ENCODE peak calls at places on chromosomes 5 and 9, in ten cellular contexts. C, V, Y, Q, W, O, U, J, S and P are unnamed samples.

GRCh38 chr9:88364706-88365105 is 23.5 kb upstream of the SPIN1 start:
- DNase-seq in U (no peak), Y (no peak), S (no peak), Q (no peak), V (no peak), O (no peak), C (peak), J (no peak), W (no peak), P (no peak)

GRCh38 chr9:34446468-34446891 is 11.9 kb downstream of the FAM219A start:
- DNase-seq in O (no peak), J (no peak), Y (no peak), C (no peak), S (no peak), U (no peak), Q (no peak), V (no peak), W (no peak), P (no peak)

GRCh38 chr9:101388507-101388993 is 3.7 kb upstream of the BAAT start:
- DNase-seq in C (no peak), W (peak), V (no peak), O (no peak), Q (no peak), J (no peak), Y (no peak), U (no peak), S (no peak), P (no peak)

GRCh38 chr5:167688331-167688730 is 603.1 kb upstream of the WWC1 start:
- DNase-seq in U (no peak), W (no peak), V (no peak), O (no peak), Q (no peak), C (no peak), Y (peak), S (no peak), J (no peak), P (no peak)

GRCh38 chr5:10762178-10762775 is 1.2 kb upstream of the DAP start:
- DNase-seq in U (no peak), J (no peak), Q (peak), W (peak), V (no peak), S (no peak), O (peak), C (peak), Y (no peak), P (peak)

GRCh38 chr5:122458278-122458872 is 146.3 kb downstream of the SNCAIP start:
- DNase-seq in V (peak), O (no peak), C (no peak), J (no peak), Q (no peak), Y (peak), U (no peak), W (peak), S (no peak), P (peak)

GRCh38 chr5:136998864-136999263 is 500.3 kb downstream of the SPOCK1 start:
- DNase-seq in W (no peak), V (no peak), J (no peak), Y (no peak), S (no peak), C (no peak), Q (no peak), U (no peak), O (no peak), P (no peak)

GRCh38 chr5:73444499-73445432 is 3.8 kb downstream of the FOXD1 start:
- DNase-seq in U (no peak), W (no peak), O (no peak), V (no peak), Y (no peak), S (no peak), C (no peak), Q (peak), J (no peak), P (no peak)

GRCh38 chr5:83472213-83472507 is 616 bp downstream of the VCAN start:
- DNase-seq in Q (no peak), J (no peak), U (no peak), O (no peak), V (no peak), W (peak), C (no peak), Y (peak), S (no peak), P (no peak)

GRCh38 chr9:120385606-120386389 is 194.2 kb downstream of the CDK5RAP2 start:
- DNase-seq in S (no peak), Y (no peak), C (no peak), Q (no peak), U (no peak), O (no peak), W (no peak), V (no peak), J (no peak), P (peak)

GRCh38 chr9:15295761-15296405 is 11.1 kb downstream of the TTC39B start:
- DNase-seq in C (peak), U (no peak), S (no peak), Y (peak), O (no peak), V (peak), J (no peak), W (no peak), Q (no peak), P (peak)

GRCh38 chr9:23702311-23702922 is 123.6 kb downstream of the ELAVL2 start:
- DNase-seq in J (no peak), S (no peak), U (no peak), C (no peak), W (peak), Q (no peak), V (no peak), Y (no peak), O (no peak), P (no peak)

GRCh38 chr9:99693888-99694287 is 127.8 kb upstream of the NR4A3 start:
- DNase-seq in Q (no peak), Y (peak), O (no peak), S (no peak), J (no peak), U (no peak), V (no peak), W (no peak), C (no peak), P (no peak)

GRCh38 chr5:172733179-172733973 is 37.6 kb downstream of the DUSP1 start:
- DNase-seq in Y (peak), J (peak), Q (peak), U (peak), S (peak), O (peak), C (peak), W (no peak), V (no peak), P (peak)

DNA sequence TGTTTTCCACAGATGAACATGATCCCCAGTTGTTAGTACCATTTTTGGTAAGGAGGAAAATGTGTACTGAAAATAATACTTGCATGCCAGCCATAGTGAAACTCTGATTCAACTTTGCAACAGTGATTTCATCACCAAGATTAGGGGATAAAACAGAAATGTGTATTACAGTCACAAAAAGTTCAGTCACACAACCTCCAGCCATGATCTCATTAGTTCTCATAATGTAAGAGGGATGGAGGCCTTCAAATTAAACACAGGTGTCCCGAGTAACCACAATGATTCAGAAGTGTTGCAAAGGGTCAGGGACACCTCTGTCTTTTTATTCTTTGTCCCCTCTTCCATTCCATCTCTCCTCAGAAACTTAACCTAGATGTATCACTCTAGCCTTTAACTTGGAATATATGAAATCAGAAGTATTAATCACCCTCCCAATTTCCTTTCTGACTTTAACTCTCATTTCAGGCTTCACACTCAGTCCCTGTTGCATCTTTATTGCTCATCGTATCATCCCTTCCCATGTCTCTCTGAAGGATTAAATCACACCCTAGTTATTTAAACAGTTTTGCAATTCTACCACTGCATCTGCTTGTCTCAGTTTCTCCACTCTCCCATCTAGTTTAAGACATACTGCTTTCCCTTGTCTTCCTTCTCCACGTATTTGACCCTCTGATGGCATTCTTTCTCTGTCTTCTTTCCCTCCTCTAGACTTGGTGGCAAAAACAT is 291.2 kb downstream of the ADAMTS6 start:
- DNase-seq in Y (peak), C (no peak), O (no peak), S (peak), V (no peak), W (peak), U (peak), J (no peak), Q (no peak), P (no peak)
- TF ChIP-seq CTCF in Y (no peak), C (no peak), O (no peak), S (no peak), V (no peak), W (no peak), U (no peak), J (no peak), Q (no peak), P (no peak)

DNA sequence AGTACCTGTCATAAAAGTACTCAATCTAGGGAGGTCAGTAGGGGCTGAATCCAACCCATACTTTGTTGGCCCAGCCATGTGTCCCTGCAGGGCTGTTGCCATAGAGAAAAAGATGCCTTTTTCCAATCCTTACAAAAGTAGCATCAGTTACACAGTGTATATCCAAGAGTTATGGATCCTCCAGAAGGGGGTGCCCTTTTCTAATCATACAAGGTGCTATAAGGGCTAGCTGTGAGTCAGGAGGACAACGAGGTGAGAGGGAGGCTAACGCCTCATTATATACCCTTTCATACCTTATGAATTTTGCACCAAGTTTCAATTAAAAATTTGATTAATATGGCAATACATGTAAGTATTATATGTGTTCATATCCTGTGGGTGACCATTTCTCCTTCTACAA is 4.8 kb downstream of the KIAA0825 start:
- DNase-seq in C (no peak), S (no peak), U (no peak), Q (no peak), O (no peak), V (peak), J (no peak), W (peak), Y (peak), P (no peak)
- TF ChIP-seq CTCF in C (peak), S (no peak), U (peak), Q (no peak), O (no peak), V (peak), J (no peak), W (peak), Y (peak), P (no peak)

GRCh38 chr5:58165152-58165551 is 294.7 kb downstream of the PLK2 start:
- DNase-seq in J (no peak), V (no peak), U (no peak), C (no peak), W (no peak), Y (no peak), O (no peak), Q (no peak), S (no peak), P (no peak)
- TF ChIP-seq CTCF in J (no peak), V (no peak), U (no peak), C (no peak), W (no peak), Y (no peak), O (no peak), Q (no peak), S (no peak), P (no peak)

DNA sequence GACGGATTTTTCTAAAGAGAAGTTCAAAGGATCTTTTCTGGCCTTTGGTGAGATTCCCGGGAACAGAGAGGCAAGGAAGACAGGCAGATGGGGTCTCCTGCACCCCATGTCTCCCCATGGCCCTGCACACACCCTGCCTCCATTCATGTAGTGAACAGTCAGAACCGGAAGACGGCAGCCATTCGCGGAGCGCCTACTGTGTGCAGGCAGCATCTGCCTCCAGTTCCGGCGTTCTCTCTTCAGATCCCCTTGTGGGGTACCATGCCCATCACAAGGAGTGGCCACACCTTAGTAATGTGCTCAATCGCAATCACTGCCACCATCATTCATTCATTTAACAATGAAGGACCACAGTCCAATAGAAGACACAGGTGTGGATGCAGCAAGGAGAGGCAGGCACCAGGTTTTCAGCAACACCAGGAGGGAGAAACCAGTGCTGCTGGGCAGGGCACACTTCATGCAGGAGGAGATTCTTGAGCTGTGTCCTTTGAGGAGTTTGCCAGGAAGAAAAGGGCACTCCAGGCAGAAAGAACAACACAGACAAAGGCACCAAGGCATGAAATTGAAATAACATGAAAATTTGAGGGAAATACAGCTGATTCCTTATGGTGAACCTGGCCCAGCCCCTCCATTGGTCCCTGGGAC is 171.5 kb upstream of the PHYKPL start:
- DNase-seq in W (no peak), S (no peak), O (no peak), Q (no peak), C (no peak), V (no peak), J (peak), Y (no peak), U (no peak), P (no peak)
- TF ChIP-seq CTCF in W (no peak), S (no peak), O (no peak), Q (no peak), C (no peak), V (no peak), J (no peak), Y (no peak), U (no peak), P (no peak)

GRCh38 chr9:27468000-27468399 is 56.1 kb upstream of the IFNK start:
- DNase-seq in Y (no peak), W (no peak), V (no peak), J (no peak), U (no peak), S (no peak), O (no peak), C (no peak), Q (no peak), P (no peak)
- TF ChIP-seq CTCF in Y (no peak), W (no peak), V (no peak), J (no peak), U (no peak), S (no peak), O (no peak), C (no peak), Q (no peak), P (no peak)

DNA sequence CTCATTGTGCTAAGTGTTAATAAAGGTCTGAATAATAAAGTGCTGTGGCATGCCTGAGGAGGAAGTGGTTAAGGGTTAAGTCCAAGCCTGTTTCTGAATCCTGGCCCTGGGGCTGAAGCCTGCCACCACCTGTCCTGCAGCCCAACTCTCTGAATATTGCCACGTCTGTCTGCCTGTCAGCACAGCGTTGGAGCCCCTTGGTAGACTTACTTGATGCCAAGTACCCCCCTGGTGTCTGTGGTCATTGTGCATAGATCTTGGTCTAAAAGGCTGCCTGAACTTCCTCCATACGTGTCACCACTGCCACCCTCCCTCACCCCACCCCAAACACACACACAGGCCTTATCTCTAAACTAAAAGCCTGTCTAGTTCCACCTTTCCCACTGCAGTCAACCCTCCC is 35.4 kb upstream of the SLC2A8 start:
- DNase-seq in W (no peak), Q (no peak), O (no peak), V (no peak), U (no peak), Y (peak), S (no peak), J (peak), C (peak), P (no peak)
- TF ChIP-seq CTCF in W (no peak), Q (no peak), O (no peak), V (no peak), U (no peak), Y (no peak), S (no peak), J (no peak), C (no peak), P (no peak)

DNA sequence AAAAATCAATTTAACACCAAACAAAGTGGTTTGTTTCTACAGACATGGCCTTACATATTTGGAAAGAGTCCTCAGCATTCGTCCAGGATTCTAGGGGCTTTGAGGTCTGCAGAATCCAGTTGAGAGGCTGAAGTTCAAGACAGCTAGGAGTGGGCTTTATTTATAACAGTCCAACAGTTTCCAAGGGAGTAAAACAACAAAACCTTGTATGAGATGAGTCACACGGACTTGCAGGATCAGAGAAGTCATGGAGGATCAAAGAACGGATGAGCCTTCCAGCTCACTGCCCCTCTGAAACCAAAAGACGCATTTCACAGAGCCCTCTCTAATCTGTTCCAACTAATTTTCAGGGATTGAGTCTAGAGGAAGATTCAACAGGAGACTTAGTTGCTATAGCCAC is 11.1 kb upstream of the ESM1 start:
- DNase-seq in Q (no peak), S (no peak), C (no peak), V (no peak), W (no peak), U (no peak), O (no peak), Y (no peak), J (no peak), P (no peak)
- TF ChIP-seq CTCF in Q (no peak), S (no peak), C (no peak), V (no peak), W (no peak), U (no peak), O (no peak), Y (no peak), J (no peak), P (no peak)